ENCODE peak calls at places on chromosomes 12 and 14, in four cellular contexts. Q is mesendoderm, F is IMR-90, Y is mesenchymal stem cell. E is an unnamed sample. For H3K36me3, the result is how much of the 10 kb centered on the place peaks cover.

GRCh38 chr12:12333980-12334709 is 15.9 kb downstream of the MANSC1 start:
- DNase-seq in F (peak), Q (peak), Y (peak), E (no peak)

GRCh38 chr14:103819503-103820307 is 27.7 kb downstream of the PPP1R13B start:
- DNase-seq in Y (peak), F (no peak), Q (peak), E (peak)

GRCh38 chr12:50086148-50086547 is 1.0 kb downstream of the SMARCD1 start:
- DNase-seq in Y (no peak), F (no peak), Q (peak), E (no peak)

GRCh38 chr14:81144811-81145598 is 75.8 kb downstream of the GTF2A1 start:
- DNase-seq in Y (no peak), F (no peak), Q (no peak), E (no peak)

GRCh38 chr12:117193903-117194302 is 3.6 kb upstream of the FBXO21 start:
- DNase-seq in Q (no peak), Y (no peak), F (no peak), E (no peak)

GRCh38 chr12:20342111-20342510 is 26.2 kb upstream of the PDE3A start:
- DNase-seq in F (peak), Y (no peak), Q (no peak), E (no peak)

GRCh38 chr12:45327823-45328383 is 112.0 kb downstream of the ANO6 start:
- DNase-seq in Y (no peak), F (peak), Q (peak), E (no peak)

GRCh38 chr14:64721899-64722298 is 17.7 kb downstream of the PLEKHG3 start:
- DNase-seq in Q (no peak), Y (no peak), F (no peak), E (no peak)

GRCh38 chr14:64503184-64503433 is 529 bp downstream of the ZBTB25 start:
- DNase-seq in Y (no peak), Q (no peak), F (no peak), E (no peak)

GRCh38 chr12:83224012-83224411 is 537.3 kb downstream of the TMTC2 start:
- DNase-seq in F (no peak), Q (no peak), Y (no peak), E (no peak)

GRCh38 chr14:101070540-101071492 is 167.3 kb upstream of the RTL1 start:
- DNase-seq in F (no peak), Q (no peak), Y (no peak), E (no peak)

GRCh38 chr12:96034631-96035282 is 630 bp downstream of the LTA4H start:
- DNase-seq in Q (peak), F (peak), Y (peak), E (peak)

GRCh38 chr12:39355841-39356240 is 87.1 kb downstream of the KIF21A start:
- DNase-seq in Q (no peak), F (no peak), Y (no peak), E (no peak)

GRCh38 chr12:94650143-94651056 is at the start of gene TMCC3:
- DNase-seq in Y (peak), Q (peak), F (no peak), E (peak)

GRCh38 chr12:28456934-28457710 is 266.9 kb downstream of the CCDC91 start:
- DNase-seq in F (no peak), Q (no peak), Y (no peak), E (no peak)

GRCh38 chr14:87045241-87045640 is 947.7 kb downstream of the GALC start:
- DNase-seq in Y (no peak), F (no peak), Q (no peak), E (no peak)

GRCh38 chr12:116426391-116427136 is 132.6 kb upstream of the MAP1LC3B2 start:
- DNase-seq in Q (peak), F (peak), Y (peak), E (no peak)

GRCh38 chr14:88981948-88982347 is 157.5 kb downstream of the TTC8 start:
- DNase-seq in F (no peak), Y (no peak), Q (no peak), E (no peak)

GRCh38 chr12:74747305-74747704 is 209.7 kb downstream of the ATXN7L3B start:
- DNase-seq in Q (peak), F (peak), Y (no peak), E (no peak)

GRCh38 chr12:20154060-20154459 is 214.3 kb upstream of the PDE3A start:
- DNase-seq in F (peak), Q (no peak), Y (peak), E (no peak)

GRCh38 chr12:54430471-54431075 is 11.5 kb upstream of the ITGA5 start:
- DNase-seq in F (no peak), Y (peak), Q (no peak), E (no peak)

GRCh38 chr12:19945559-19946485 is 422.5 kb upstream of the PDE3A start:
- DNase-seq in F (peak), Y (peak), Q (no peak), E (no peak)

GRCh38 chr12:11433664-11434063 is 38.3 kb upstream of the PRB2 start:
- DNase-seq in Y (no peak), Q (peak), F (no peak), E (no peak)

GRCh38 chr12:113174461-113175384 is 10.6 kb downstream of the DDX54 start:
- DNase-seq in Q (peak), F (peak), Y (peak), E (peak)

GRCh38 chr14:100790785-100791667 is 34.9 kb upstream of the MEG3 start:
- DNase-seq in Q (no peak), Y (peak), F (peak), E (no peak)

GRCh38 chr14:50232276-50232642 is 881 bp upstream of the SOS2 start:
- DNase-seq in Q (no peak), Y (no peak), F (no peak), E (no peak)

GRCh38 chr14:32565256-32565655 is 236.2 kb downstream of the AKAP6 start:
- DNase-seq in Y (peak), Q (no peak), F (no peak), E (no peak)

GRCh38 chr12:3085341-3086125 is 8.4 kb downstream of the TSPAN9 start:
- DNase-seq in Y (no peak), Q (no peak), F (no peak), E (no peak)
- H2BK5ac ChIP-seq in Y (no peak), Q (no peak), F (no peak), E (no peak)

GRCh38 chr14:95948608-95949007 is 72.0 kb downstream of the TUNAR start:
- DNase-seq in F (no peak), Y (no peak), Q (peak), E (peak)
- H2BK120ac ChIP-seq in F (no peak), Y (no peak), Q (peak), E (no peak)

GRCh38 chr14:76784881-76785280 is 23.6 kb downstream of the VASH1 start:
- DNase-seq in Q (peak), F (peak), Y (peak), E (peak)
- H3K36me3 ChIP-seq in Q (under half), F (under half), Y (half or more), E (half or more)

DNA sequence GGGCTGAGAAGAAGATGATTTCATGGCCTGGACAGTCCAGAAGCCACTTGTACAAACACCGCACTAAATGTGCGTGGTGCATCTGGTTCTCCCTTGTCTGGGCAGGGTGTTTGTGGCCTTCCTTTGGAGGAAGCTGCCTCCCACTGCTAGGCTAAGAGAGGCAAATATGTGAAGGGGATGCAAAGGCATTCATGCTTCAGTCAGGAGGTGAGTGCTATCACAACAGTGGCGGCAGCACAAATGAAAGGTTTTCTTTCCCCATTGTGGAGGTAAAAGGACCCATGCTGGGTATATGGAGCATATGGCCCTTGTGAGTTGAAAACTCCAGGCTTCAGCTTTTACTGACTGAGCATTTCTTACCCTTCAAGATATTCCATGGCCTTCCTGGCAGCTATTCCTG is 69.8 kb downstream of the MYRFL start:
- DNase-seq in F (no peak), Q (peak), Y (no peak), E (no peak)
- H2BK5ac ChIP-seq in F (no peak), Q (peak), Y (no peak), E (no peak)

DNA sequence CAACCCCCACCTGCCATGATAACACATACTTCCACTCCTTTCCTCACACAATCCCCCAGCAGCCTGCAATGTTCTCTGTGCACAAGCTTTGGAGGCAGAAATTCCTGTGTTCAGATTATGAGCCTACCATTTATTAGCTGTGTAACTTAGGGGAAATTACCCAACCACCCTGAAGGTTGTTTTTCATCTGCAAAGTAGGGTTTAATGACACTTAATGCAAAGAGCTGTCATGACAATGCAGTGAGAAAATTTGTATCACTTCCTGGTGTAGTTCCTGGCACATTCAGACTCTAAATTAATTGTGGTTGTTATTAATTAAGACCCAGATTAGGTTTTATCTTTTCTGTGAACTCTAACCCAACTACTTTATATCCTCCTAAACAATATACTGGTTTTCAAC is 122.4 kb upstream of the DYRK2 start:
- DNase-seq in Q (no peak), F (no peak), Y (no peak), E (no peak)
- H2BK120ac ChIP-seq in Q (no peak), F (no peak), Y (no peak), E (no peak)

DNA sequence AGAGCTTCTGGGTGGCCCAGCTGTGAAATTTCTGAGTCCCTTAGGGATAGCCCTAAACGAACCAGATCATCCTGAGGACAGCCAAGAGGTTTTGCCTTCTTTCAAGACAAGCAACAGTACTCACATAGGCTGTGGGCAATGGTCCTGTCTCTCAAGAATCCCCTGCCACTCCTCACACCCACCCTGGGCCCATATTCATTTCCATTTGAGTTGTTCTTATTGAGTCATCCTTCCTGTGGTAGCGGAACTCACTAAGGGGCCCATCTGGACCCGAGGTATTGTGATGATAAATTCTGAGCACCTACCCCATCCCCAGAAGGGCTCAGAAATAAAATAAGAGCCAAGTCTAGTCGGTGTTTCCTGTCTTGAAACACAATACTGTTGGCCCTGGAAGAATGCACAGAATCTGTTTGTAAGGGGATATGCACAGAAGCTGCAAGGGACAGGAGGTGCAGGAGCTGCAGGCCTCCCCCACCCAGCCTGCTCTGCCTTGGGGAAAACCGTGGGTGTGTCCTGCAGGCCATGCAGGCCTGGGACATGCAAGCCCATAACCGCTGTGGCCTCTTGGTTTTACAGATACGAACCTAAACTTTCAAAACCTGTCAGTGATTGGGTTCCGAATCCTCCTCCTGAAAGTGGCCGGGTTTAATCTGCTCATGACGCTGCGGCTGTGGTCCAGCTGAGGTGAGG is 38.9 kb downstream of the DAD1 start:
- DNase-seq in Q (no peak), Y (no peak), F (peak), E (no peak)
- H3K36me3 ChIP-seq in Q (under half), Y (under half), F (under half), E (under half)

DNA sequence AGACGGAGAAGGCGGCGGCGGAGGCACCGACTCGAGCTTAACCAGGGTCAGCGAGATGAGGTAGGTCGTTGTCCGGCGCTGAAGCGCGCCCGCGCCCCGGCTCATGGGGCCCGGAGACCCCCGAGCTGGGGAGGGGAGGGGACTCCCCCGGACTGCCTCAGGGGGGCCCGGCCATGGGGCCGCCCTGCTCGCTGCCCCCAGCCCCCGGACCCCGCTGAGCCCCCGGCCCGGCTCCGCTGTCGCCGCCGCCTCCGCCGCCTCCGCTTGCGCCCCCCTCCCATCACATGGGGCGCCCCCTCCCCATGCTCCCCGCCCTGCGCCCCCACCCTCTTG is 434 bp downstream of the AGAP2 start:
- DNase-seq in Q (no peak), F (no peak), Y (no peak), E (no peak)
- H2BK5ac ChIP-seq in Q (no peak), F (no peak), Y (no peak), E (no peak)

E was measured in neuronal stem cell.